ENCODE peak calls at places on chromosome 1, in seven cellular contexts. A is BE2C, F is gastrocnemius medialis, V is AG04449, Z is GM13977, O is neural progenitor cell, Q is prostate gland. G is an unnamed sample.

GRCh38 chr1:88327391-88328267 is 356.4 kb upstream of the PKN2 start:
- DNase-seq in F (no peak), Q (peak; percentile 5), V (peak; percentile 79), A (peak; percentile 13), Z (no peak), O (no peak), G (no peak)

GRCh38 chr1:230066036-230066435 is 1.0 kb upstream of the GALNT2 start:
- DNase-seq in F (no peak), A (no peak), V (no peak), O (no peak), Z (no peak), Q (no peak), G (no peak)

GRCh38 chr1:16324456-16324890 is 27.8 kb downstream of the FBXO42 start:
- DNase-seq in Z (no peak), A (no peak), O (no peak), V (peak; percentile 33), Q (peak; percentile 18), F (peak; percentile 37), G (no peak)

GRCh38 chr1:156291226-156292061 is 4.0 kb downstream of the GLMP start:
- DNase-seq in A (peak; percentile 87), Q (peak; percentile 79), V (no peak), Z (peak; percentile 68), O (peak; percentile 92), F (peak; percentile 74), G (peak; percentile 96)

GRCh38 chr1:230681599-230681998 is 32.3 kb downstream of the AGT start:
- DNase-seq in O (no peak), A (peak; percentile 30), V (peak; percentile 44), F (peak; percentile 29), Z (no peak), Q (peak; percentile 53), G (no peak)

GRCh38 chr1:170765712-170766330 is 101.9 kb downstream of the PRRX1 start:
- DNase-seq in A (no peak), Z (no peak), F (no peak), O (peak; percentile 13), Q (no peak), V (peak; percentile 17), G (no peak)

GRCh38 chr1:202162049-202162417 is 1.6 kb upstream of the PTPN7 start:
- DNase-seq in A (no peak), Z (peak; percentile 63), O (no peak), F (no peak), V (no peak), Q (no peak), G (no peak)

GRCh38 chr1:10890391-10891073 is 94.1 kb upstream of the CASZ1 start:
- DNase-seq in F (no peak), V (no peak), O (no peak), A (peak; percentile 74), Q (no peak), Z (no peak), G (peak; percentile 39)

GRCh38 chr1:226618380-226618779 is 69.8 kb downstream of the STUM start:
- DNase-seq in Q (no peak), F (no peak), Z (no peak), V (no peak), O (no peak), A (no peak), G (no peak)

GRCh38 chr1:8343464-8344001 is 25.6 kb downstream of the SLC45A1 start:
- DNase-seq in F (peak; percentile 55), A (no peak), Q (peak; percentile 87), V (peak; percentile 82), O (no peak), Z (no peak), G (no peak)

GRCh38 chr1:245979589-245979988 is 527.5 kb downstream of the SMYD3 start:
- DNase-seq in O (no peak), V (no peak), A (no peak), Q (no peak), Z (no peak), F (no peak), G (no peak)

GRCh38 chr1:8858888-8859706 is 19.4 kb downstream of the ENO1 start:
- DNase-seq in A (peak; percentile 46), O (peak; percentile 62), V (no peak), Z (no peak), Q (peak; percentile 45), F (no peak), G (peak; percentile 36)

GRCh38 chr1:215263636-215264035 is 181.1 kb downstream of the KCNK2 start:
- DNase-seq in V (no peak), Z (no peak), F (no peak), Q (no peak), A (no peak), O (no peak), G (no peak)
- TF ChIP-seq CTCF in V (no peak), Z (no peak), F (no peak), Q (no peak), A (no peak), O (no peak), G (no peak)

DNA sequence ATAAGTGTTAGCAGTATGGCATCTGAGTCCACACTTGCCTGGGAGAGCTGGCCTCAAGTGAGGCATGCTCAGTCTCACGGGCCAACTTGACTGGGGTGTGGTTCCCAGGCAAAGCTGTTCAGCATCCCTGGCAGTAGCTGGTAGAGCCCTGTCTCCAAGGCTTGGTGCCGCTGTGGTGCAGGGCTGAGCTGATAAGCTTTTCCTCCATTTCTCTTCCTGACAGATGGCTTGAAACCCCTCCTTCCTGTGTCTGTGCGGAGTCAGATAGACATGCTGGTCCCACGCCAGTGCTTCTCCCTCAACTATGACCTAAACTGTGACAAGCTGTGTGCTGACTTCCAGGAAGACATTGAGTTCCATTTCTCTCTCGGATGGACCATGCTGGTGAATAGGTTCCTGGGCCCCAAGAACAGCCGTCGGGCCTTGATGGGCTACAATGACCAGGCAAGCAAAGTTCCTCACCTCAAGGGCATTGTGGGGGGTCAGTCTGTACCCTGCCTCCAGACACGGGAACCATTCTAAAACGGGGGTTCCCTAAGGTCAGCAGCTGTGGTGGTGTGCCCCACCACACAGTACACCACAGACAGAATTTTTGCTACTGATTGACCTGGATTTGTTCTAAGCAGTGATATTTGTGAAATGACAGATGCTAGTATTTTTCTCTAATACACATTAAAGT is 13.7 kb upstream of the MIIP start:
- DNase-seq in Z (no peak), A (no peak), Q (no peak), F (no peak), O (no peak), V (no peak), G (no peak)
- TF ChIP-seq CTCF in Z (no peak), A (no peak), Q (no peak), F (no peak), O (no peak), V (no peak), G (no peak)

GRCh38 chr1:181344091-181344490 is 139.2 kb upstream of the CACNA1E start:
- DNase-seq in Q (peak; percentile 18), F (no peak), A (no peak), V (no peak), Z (no peak), O (no peak), G (no peak)

GRCh38 chr1:181350146-181350545 is 133.2 kb upstream of the CACNA1E start:
- DNase-seq in O (no peak), Q (no peak), Z (no peak), F (no peak), A (no peak), V (no peak), G (no peak)

GRCh38 chr1:181345146-181345545 is 138.2 kb upstream of the CACNA1E start:
- DNase-seq in Q (no peak), F (no peak), Z (no peak), V (no peak), A (no peak), O (no peak), G (no peak)

GRCh38 chr1:181349512-181349911 is 133.8 kb upstream of the CACNA1E start:
- DNase-seq in A (no peak), V (no peak), Q (no peak), F (no peak), O (no peak), Z (no peak), G (no peak)

GRCh38 chr1:181347495-181348390 is 135.6 kb upstream of the CACNA1E start:
- DNase-seq in F (no peak), V (no peak), A (no peak), Q (no peak), O (no peak), Z (no peak), G (no peak)
- TF ChIP-seq CTCF in F (no peak), V (no peak), A (no peak), Q (no peak), O (no peak), Z (no peak), G (no peak)

GRCh38 chr1:235779770-235780169 is 86.9 kb downstream of the LYST start:
- DNase-seq in A (no peak), O (no peak), F (no peak), Q (no peak), Z (no peak), V (no peak), G (no peak)

GRCh38 chr1:235781807-235782206 is 84.9 kb downstream of the LYST start:
- DNase-seq in Z (no peak), O (no peak), F (no peak), A (no peak), Q (no peak), V (no peak), G (no peak)

GRCh38 chr1:235784950-235785349 is 81.8 kb downstream of the LYST start:
- DNase-seq in V (no peak), A (no peak), Q (no peak), O (no peak), F (no peak), Z (no peak), G (no peak)

DNA sequence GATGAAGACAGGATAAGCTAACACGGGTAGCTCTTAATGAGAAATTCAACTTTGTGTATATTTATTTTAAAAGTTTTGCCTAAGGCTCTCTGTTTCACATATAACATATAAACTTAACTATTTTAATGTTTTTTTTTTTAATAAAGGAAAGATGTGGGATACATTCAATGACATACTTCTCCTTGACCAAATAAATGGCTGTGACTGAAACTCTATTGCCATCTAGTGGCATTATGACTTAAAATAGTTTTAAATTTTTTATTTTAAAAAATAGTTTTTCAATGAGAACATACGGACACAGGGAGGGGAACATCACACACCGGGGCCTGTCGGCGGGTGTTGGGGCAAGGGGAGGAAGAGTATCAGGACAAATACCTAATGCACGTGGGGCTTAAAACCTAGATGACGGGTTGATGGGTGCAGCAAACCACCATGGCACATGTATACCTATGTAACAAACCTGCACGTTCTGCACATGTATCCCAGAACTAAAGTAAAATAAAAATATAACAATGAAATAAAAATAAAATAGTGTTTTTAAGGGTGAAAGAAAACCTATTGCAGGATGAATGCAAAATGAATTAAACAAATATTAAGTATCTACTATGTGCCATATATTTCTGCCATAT is 83.4 kb downstream of the LYST start:
- DNase-seq in Z (no peak), A (no peak), V (no peak), O (peak; percentile 36), Q (no peak), F (no peak), G (no peak)
- TF ChIP-seq CTCF in Z (peak; percentile 34), A (peak; percentile 53), V (no peak), O (peak; percentile 62), Q (peak; percentile 29), F (peak; percentile 60), G (peak; percentile 46)

GRCh38 chr1:112955678-112956502 is at the start of gene SLC16A1:
- DNase-seq in V (peak; percentile 63), F (peak; percentile 93), A (peak; percentile 97), Z (peak; percentile 94), Q (peak; percentile 91), O (peak; percentile 95), G (peak; percentile 94)
- TF ChIP-seq CTCF in V (peak; percentile 51), F (peak; percentile 43), A (peak; percentile 34), Z (peak; percentile 54), Q (peak; percentile 13), O (peak; percentile 25), G (no peak)

DNA sequence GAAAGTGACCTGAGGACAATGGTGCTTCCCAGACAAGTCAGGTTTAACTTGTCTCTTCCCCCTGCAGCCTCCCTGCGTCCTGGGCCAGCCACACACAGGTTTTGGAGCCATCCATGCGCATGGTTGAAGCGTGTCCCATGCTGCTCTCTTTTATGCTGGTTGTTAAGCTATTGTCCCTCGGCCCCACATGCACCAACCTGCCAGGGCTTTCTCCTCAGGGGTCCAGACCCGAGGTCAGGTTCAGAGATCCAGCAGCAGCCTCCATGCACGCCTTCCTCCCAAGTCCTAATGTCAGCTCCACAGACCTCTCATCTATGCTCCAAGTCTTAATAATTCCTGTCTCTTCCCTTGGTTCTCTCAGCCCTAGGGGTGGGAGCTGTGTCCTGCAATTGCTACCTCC is 1.6 kb downstream of the ABCA4 start:
- DNase-seq in Q (no peak), A (no peak), Z (no peak), O (no peak), V (no peak), F (no peak), G (no peak)
- TF ChIP-seq CTCF in Q (no peak), A (no peak), Z (no peak), O (peak; percentile 6), V (no peak), F (no peak), G (no peak)